ENCODE peak calls at places on chromosome 6, in five cellular contexts. K is fibroblast of the aortic adventitia, B is right cardiac atrium, L is GM23248, Z is fibroblast of lung. H is an unnamed sample.

GRCh38 chr6:143652840-143653239 is 24.9 kb upstream of the PHACTR2 start:
- DNase-seq in L (no peak), Z (no peak), K (no peak), B (no peak), H (no peak)

GRCh38 chr6:18266524-18266908 is 2.2 kb upstream of the DEK start:
- DNase-seq in B (no peak), L (no peak), K (no peak), Z (no peak), H (no peak)

GRCh38 chr6:26205161-26205624 is 118.0 kb downstream of the HFE start:
- DNase-seq in Z (peak), K (peak), B (peak), L (peak), H (no peak)

GRCh38 chr6:45569210-45569945 is 191.6 kb upstream of the SUPT3H start:
- DNase-seq in L (peak), Z (no peak), K (no peak), B (no peak), H (no peak)

GRCh38 chr6:154384196-154384595 is 27.6 kb upstream of the IPCEF1 start:
- DNase-seq in L (no peak), K (no peak), Z (no peak), B (no peak), H (no peak)

GRCh38 chr6:37693546-37694250 is 4.0 kb downstream of the MDGA1 start:
- DNase-seq in B (no peak), K (no peak), Z (no peak), L (no peak), H (no peak)

GRCh38 chr6:121731381-121731780 is 295.9 kb downstream of the GJA1 start:
- DNase-seq in K (no peak), L (no peak), Z (no peak), B (no peak), H (no peak)

GRCh38 chr6:29112135-29112534 is 4.3 kb downstream of the OR2J3 start:
- DNase-seq in B (no peak), K (no peak), L (no peak), Z (no peak), H (no peak)

GRCh38 chr6:43770417-43771209 is 602 bp downstream of the VEGFA start:
- DNase-seq in L (peak), B (peak), K (no peak), Z (peak), H (no peak)

GRCh38 chr6:108127826-108128225 is 38.0 kb upstream of the NR2E1 start:
- DNase-seq in L (peak), K (no peak), Z (no peak), B (no peak), H (no peak)

GRCh38 chr6:23823421-23823820 is 302.6 kb upstream of the NRSN1 start:
- DNase-seq in L (no peak), B (no peak), K (no peak), Z (no peak), H (no peak)

GRCh38 chr6:149094934-149095341 is 222.6 kb upstream of the TAB2 start:
- DNase-seq in L (peak), Z (peak), B (no peak), K (peak), H (no peak)

GRCh38 chr6:108711094-108711493 is 137.1 kb upstream of the ARMC2 start:
- DNase-seq in Z (no peak), L (no peak), B (no peak), K (no peak), H (no peak)

GRCh38 chr6:46410330-46410953 is 80.8 kb downstream of the RCAN2 start:
- DNase-seq in K (peak), L (peak), Z (peak), B (no peak), H (no peak)

GRCh38 chr6:160005211-160005610 is 36.3 kb downstream of the IGF2R start:
- DNase-seq in L (no peak), K (no peak), Z (no peak), B (no peak), H (no peak)

GRCh38 chr6:80767808-80768207 is 661.3 kb downstream of the BCKDHB start:
- DNase-seq in L (peak), K (peak), Z (peak), B (peak), H (peak)

GRCh38 chr6:130127195-130127594 is 95.6 kb downstream of the SAMD3 start:
- DNase-seq in B (no peak), L (no peak), K (no peak), Z (no peak), H (no peak)

GRCh38 chr6:32885698-32886286 is 31.8 kb downstream of the PSMB9 start:
- DNase-seq in L (peak), B (no peak), Z (peak), K (peak), H (peak)

GRCh38 chr6:154981071-154981373 is 14.1 kb upstream of the TIAM2 start:
- DNase-seq in B (no peak), K (no peak), L (no peak), Z (no peak), H (no peak)

GRCh38 chr6:5457983-5458683 is 196.8 kb downstream of the FARS2 start:
- DNase-seq in K (no peak), B (peak), L (peak), Z (no peak), H (no peak)
- H3K4me3 ChIP-seq in K (no peak), B (no peak), L (no peak), Z (no peak), H (no peak)

GRCh38 chr6:16698988-16699868 is 62.0 kb downstream of the ATXN1 start:
- DNase-seq in K (no peak), B (no peak), Z (no peak), L (peak), H (no peak)
- H3K4me3 ChIP-seq in K (no peak), B (no peak), Z (no peak), L (no peak), H (no peak)

GRCh38 chr6:137680678-137681346 is 186.2 kb upstream of the TNFAIP3 start:
- DNase-seq in K (peak), B (no peak), L (no peak), Z (peak), H (no peak)
- H3K4me3 ChIP-seq in K (no peak), B (no peak), L (no peak), Z (no peak), H (no peak)

DNA sequence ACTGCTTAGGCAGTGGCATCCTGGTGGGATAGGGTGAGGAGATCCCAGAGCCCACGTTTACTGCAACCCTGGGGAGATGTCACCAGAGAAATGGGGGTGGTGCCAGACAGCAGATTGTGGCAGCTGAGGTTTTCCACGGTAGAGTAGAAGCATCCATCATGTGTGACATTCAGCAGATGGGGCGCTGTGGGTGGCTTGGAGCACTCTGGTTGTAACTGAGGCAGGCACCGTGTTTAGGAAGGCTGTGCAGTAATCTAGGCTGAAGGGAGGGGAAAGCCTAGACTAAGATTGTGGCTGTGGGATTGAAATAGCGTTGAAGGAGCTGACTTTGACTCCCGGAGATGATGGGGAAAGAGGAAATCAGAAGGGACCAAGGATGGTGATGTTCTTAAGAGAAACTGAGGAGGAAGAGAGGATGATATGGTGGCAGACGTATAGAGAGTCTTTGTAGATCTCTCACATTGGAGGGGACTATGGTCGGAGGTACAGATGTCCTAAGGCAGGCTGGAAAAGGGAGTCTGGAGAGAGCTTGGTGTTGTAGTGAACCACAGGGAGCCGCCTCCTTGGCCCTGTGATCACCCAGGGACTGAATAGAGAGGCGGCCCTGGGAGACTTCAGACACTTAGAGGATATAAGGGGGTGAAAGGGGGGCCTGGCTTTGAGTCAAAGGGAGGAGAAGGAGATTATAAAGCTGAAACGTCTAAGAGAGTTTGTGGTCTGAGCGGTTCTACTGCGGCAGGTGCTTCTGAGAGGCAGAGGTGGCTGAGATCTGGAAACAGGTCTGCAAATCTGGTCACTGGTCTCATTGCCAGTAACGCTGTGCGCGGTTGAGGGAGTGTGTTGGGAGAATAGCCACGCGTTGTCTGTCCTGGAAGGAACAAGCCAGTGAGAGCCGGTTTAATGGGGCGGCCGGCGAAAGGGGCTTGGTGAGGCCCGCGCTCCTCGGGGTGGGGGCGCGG is 792 bp upstream of the MICA start:
- DNase-seq in Z (peak), L (peak), K (peak), B (no peak), H (no peak)
- H3K4me3 ChIP-seq in Z (peak), L (peak), K (peak), B (peak), H (peak)

GRCh38 chr6:3053231-3053508 is 15.1 kb upstream of the RIPK1 start:
- DNase-seq in K (no peak), B (no peak), L (no peak), Z (no peak), H (no peak)
- H3K4me3 ChIP-seq in K (peak), B (peak), L (peak), Z (peak), H (no peak)

GRCh38 chr6:167549187-167549586 is 224.3 kb downstream of the TTLL2 start:
- DNase-seq in K (no peak), L (no peak), B (no peak), Z (no peak), H (no peak)
- H3K4me3 ChIP-seq in K (no peak), L (no peak), B (no peak), Z (no peak), H (no peak)

DNA sequence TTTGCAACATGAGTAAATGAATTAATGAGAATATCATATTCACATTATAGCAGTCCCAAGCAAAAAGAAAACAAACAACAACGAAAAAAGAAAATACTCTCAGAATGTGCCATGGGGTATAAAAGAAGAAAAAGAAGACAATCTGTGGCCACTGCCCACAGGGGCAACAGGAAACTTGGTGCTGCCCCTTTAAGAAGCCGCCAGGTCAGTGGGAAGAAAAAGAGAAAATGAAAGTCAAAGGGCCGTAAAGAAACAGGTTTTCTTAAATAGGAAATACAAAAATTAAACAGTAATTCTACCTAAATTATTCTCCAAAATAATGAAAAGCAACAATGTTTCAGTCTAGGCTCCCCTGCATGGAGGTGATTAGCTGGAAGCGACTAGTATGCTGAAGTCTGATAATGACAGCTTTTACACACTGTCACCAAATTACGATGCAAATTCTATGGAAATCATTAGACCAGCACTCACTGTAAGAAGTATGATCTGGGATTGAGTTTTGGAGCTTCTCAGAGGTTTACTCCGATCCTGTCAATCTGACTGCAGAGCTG is 23.6 kb downstream of the GMDS start:
- DNase-seq in B (no peak), Z (no peak), K (no peak), L (no peak), H (no peak)
- H3K4me3 ChIP-seq in B (peak), Z (peak), K (peak), L (peak), H (no peak)

GRCh38 chr6:117613920-117614535 is 11.7 kb upstream of the GOPC start:
- DNase-seq in Z (no peak), B (no peak), L (peak), K (peak), H (no peak)
- H3K4me3 ChIP-seq in Z (no peak), B (no peak), L (peak), K (no peak), H (no peak)

DNA sequence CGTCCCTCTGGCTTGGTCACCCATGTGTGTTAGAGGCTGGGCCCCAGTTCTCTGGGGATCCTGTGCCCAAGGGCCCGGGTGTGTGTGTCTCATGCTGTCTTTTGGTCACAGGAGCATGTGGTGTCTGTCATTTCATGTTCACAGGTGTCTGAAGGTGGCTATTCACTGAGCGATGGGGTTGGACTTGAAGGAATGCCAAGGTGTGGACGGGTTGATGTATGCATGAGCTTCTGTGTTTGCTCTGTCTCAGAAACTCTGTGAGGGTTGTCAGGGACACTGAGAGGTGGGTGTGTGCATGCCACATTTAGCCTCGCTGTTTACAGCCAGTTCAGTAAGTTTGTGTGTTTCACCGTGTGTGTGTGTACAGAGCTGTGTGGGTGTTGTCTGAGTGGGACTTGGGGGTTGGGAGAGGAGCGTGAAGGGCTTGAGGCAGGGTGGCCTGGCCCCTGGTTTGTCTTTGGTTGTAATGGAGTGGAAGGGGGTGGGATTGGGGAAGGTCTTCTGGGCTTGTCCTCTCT is 1.2 kb downstream of the DDR1 start:
- DNase-seq in Z (no peak), K (no peak), B (no peak), L (peak), H (no peak)
- H3K4me3 ChIP-seq in Z (peak), K (peak), B (peak), L (peak), H (peak)